ENCODE peak calls at places on chromosomes 13 and 19, in six cellular contexts. I is CD8-positive, alpha-beta T cell; O is AG04450; U is body of pancreas; L is CD4-positive, alpha-beta T cell; D is pancreas. J is an unnamed sample. For H3K9me3 and H3K27me3, the result is how much of the 10 kb centered on the place peaks cover.

GRCh38 chr19:12139309-12139708 is 841 bp downstream of the ZNF20 start:
- DNase-seq in U (no peak), D (no peak), O (no peak), L (no peak), I (no peak), J (no peak)

GRCh38 chr13:79560954-79561353 is 80.0 kb downstream of the NDFIP2 start:
- DNase-seq in U (no peak), L (no peak), O (no peak), I (no peak), D (peak), J (no peak)

GRCh38 chr19:57558525-57558924 is 1.1 kb downstream of the ZNF550 start:
- DNase-seq in D (no peak), O (no peak), L (no peak), U (no peak), I (peak), J (no peak)

GRCh38 chr13:109275848-109276247 is 510.5 kb downstream of the IRS2 start:
- DNase-seq in D (no peak), U (peak), I (no peak), L (no peak), O (no peak), J (no peak)

GRCh38 chr13:76231522-76232167 is 595.5 kb downstream of the LMO7 start:
- DNase-seq in I (no peak), O (no peak), U (no peak), D (no peak), L (no peak), J (peak)

GRCh38 chr19:42076375-42076944 is 494 bp downstream of the ZNF574 start:
- DNase-seq in U (no peak), O (no peak), D (peak), L (peak), I (no peak), J (no peak)

GRCh38 chr13:27383104-27383921 is 41.1 kb upstream of the GTF3A start:
- DNase-seq in I (no peak), U (peak), D (no peak), L (no peak), O (no peak), J (no peak)

GRCh38 chr19:33905937-33906577 is 109.4 kb downstream of the KCTD15 start:
- DNase-seq in D (peak), O (no peak), U (peak), L (no peak), I (no peak), J (no peak)

GRCh38 chr13:110047511-110047910 is 259.4 kb downstream of the COL4A1 start:
- DNase-seq in D (peak), I (no peak), O (peak), L (no peak), U (peak), J (no peak)

GRCh38 chr13:99468971-99469545 is 32.2 kb upstream of the TM9SF2 start:
- DNase-seq in L (no peak), I (no peak), U (no peak), D (no peak), O (no peak), J (no peak)

GRCh38 chr13:111210488-111210887 is 95.4 kb downstream of the ARHGEF7 start:
- DNase-seq in D (no peak), I (no peak), L (no peak), O (peak), U (peak), J (peak)

GRCh38 chr19:49567722-49568454 is 12.5 kb downstream of the NOSIP start:
- DNase-seq in L (peak), I (peak), O (no peak), D (no peak), U (no peak), J (no peak)

GRCh38 chr13:102132896-102133295 is 269.0 kb downstream of the FGF14 start:
- DNase-seq in U (no peak), O (no peak), D (no peak), L (no peak), I (no peak), J (no peak)

GRCh38 chr19:5738423-5738822 is 18.0 kb downstream of the CATSPERD start:
- DNase-seq in O (no peak), I (no peak), L (no peak), D (no peak), U (no peak), J (no peak)

GRCh38 chr19:45471116-45471865 is 3.5 kb downstream of the FOSB start:
- DNase-seq in O (no peak), L (no peak), I (no peak), D (no peak), U (peak), J (no peak)

GRCh38 chr13:73929287-73929932 is 204.8 kb downstream of the KLF12 start:
- DNase-seq in D (no peak), U (no peak), L (no peak), I (no peak), O (no peak), J (no peak)

GRCh38 chr13:99278199-99278598 is 20.0 kb upstream of the GPR18 start:
- DNase-seq in I (no peak), U (no peak), L (no peak), O (no peak), D (no peak), J (no peak)

GRCh38 chr13:34224877-34225276 is 406.9 kb downstream of the RFC3 start:
- DNase-seq in O (no peak), D (no peak), L (no peak), U (peak), I (no peak), J (no peak)

GRCh38 chr19:6772028-6772865 is at the start of gene VAV1:
- DNase-seq in O (no peak), L (peak), D (no peak), U (no peak), I (peak), J (no peak)

GRCh38 chr19:46180701-46181385 is 32.8 kb downstream of the IGFL2 start:
- DNase-seq in D (no peak), O (no peak), U (no peak), L (no peak), I (no peak), J (no peak)

GRCh38 chr19:28694812-28695211 is 518.1 kb downstream of the UQCRFS1 start:
- DNase-seq in I (no peak), D (no peak), L (no peak), U (no peak), O (no peak), J (no peak)

GRCh38 chr19:22199171-22199570 is 2.4 kb upstream of the ZNF676 start:
- DNase-seq in I (no peak), L (no peak), D (no peak), U (no peak), O (no peak), J (no peak)

GRCh38 chr19:38247734-38248268 is 8.4 kb downstream of the PPP1R14A start:
- DNase-seq in U (no peak), L (no peak), D (no peak), I (no peak), O (no peak), J (no peak)

GRCh38 chr13:75347925-75348324 is 134.0 kb downstream of the TBC1D4 start:
- DNase-seq in O (no peak), U (no peak), I (no peak), D (no peak), L (no peak), J (no peak)

GRCh38 chr19:54792814-54793213 is 10.6 kb upstream of the KIR2DL4 start:
- DNase-seq in L (no peak), I (no peak), D (no peak), O (no peak), U (no peak), J (no peak)

GRCh38 chr19:11530432-11530831 is 1.5 kb upstream of the ECSIT start:
- DNase-seq in D (peak), U (peak), O (peak), L (no peak), I (no peak), J (peak)

GRCh38 chr13:41139296-41139966 is 6.8 kb upstream of the KBTBD6 start:
- DNase-seq in O (peak), D (no peak), I (no peak), L (no peak), U (no peak), J (no peak)

GRCh38 chr13:23703241-23703640 is 133.0 kb downstream of the TNFRSF19 start:
- DNase-seq in L (no peak), U (peak), D (no peak), O (no peak), I (no peak), J (no peak)

DNA sequence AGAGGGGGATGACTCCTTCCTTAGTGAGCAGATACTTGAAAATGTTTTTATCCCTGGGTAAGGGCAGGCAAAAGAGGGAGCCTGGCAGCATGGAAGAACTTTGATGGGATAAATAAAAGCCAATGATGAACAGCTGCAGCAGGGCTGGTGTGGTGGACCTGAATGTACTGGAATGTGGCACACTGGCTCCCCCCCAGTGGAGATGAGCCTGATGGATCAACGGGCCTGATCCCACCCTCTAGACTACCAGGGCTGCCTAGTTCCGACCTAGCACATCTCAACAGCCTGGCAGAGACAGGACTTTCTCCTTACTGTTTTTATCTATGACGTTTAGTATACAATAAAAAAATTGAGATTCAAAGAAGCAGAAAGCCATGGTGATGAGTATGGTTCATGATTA is 20.5 kb downstream of the NLRP11 start:
- DNase-seq in O (no peak), L (no peak), D (no peak), I (no peak), U (no peak), J (no peak)
- H3K9me3 ChIP-seq in O (under half), L (under half), D (under half), I (under half), U (under half), J (under half)

GRCh38 chr13:94987081-94987480 is 274.7 kb upstream of the SOX21 start:
- DNase-seq in D (no peak), U (no peak), L (no peak), I (no peak), O (no peak), J (no peak)

GRCh38 chr13:94987869-94988268 is 275.5 kb upstream of the SOX21 start:
- DNase-seq in L (no peak), D (no peak), I (no peak), O (no peak), U (no peak), J (no peak)

GRCh38 chr13:94988654-94989053 is 276.3 kb upstream of the SOX21 start:
- DNase-seq in L (no peak), I (no peak), U (no peak), O (no peak), D (no peak), J (no peak)

DNA sequence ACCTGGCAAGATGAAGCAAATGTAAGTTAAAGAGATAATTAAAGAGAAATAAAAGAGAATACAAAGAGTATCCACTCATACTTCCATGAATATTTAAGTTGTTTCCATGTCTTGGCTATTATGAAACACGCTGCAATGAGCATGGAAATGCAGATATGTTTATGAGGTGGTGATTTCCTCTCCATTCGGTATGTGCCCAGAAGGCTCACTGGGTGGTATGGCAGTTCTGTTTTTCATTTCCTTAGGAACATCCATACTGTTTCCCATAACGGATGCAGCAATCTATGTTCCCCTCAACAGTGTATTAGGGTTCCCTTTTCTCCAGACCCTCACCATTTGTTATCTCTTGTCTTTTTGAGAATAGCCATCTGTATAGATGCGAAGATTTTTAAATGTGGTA is 272.6 kb upstream of the SOX21 start:
- DNase-seq in O (no peak), U (no peak), D (no peak), I (no peak), L (no peak), J (no peak)
- H3K27me3 ChIP-seq in O (under half), U (under half), D (under half), I (under half), L (under half), J (under half)

DNA sequence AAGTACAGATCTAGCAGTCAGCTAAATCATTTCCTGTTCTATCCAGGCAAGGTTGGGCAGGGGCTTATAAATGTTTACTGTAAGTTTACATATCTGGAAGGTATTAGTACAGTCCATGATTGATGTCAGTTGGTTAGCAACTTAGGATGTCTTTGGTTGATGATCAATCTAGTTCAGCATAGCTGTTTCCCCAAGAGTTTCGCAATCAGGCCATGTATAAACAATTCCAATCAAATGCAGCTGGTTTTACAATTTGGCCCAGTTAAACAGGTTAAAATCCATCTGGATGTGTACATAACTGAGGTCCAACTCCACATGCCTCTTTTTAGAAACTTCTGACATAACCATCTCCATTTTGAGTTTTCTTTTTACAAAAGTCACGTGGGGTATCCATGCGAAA is 6.9 kb downstream of the ZNF221 start:
- DNase-seq in U (no peak), L (no peak), I (no peak), O (peak), D (no peak), J (no peak)
- H3K9me3 ChIP-seq in U (under half), L (under half), I (under half), O (under half), D (under half), J (under half)

GRCh38 chr19:1762243-1763140 is 9.2 kb downstream of the ONECUT3 start:
- DNase-seq in U (no peak), D (peak), I (no peak), O (no peak), L (no peak), J (no peak)
- H3K27me3 ChIP-seq in U (under half), D (under half), I (under half), O (half or more), L (half or more), J (under half)

GRCh38 chr19:36805364-36805763 is 32.8 kb upstream of the ZNF850 start:
- DNase-seq in U (no peak), O (no peak), D (no peak), I (no peak), L (no peak), J (no peak)
- H3K9me3 ChIP-seq in U (under half), O (half or more), D (under half), I (under half), L (half or more), J (under half)

GRCh38 chr13:31198524-31198923 is 1.3 kb upstream of the B3GLCT start:
- DNase-seq in O (no peak), L (no peak), I (no peak), U (no peak), D (no peak), J (no peak)

GRCh38 chr13:31199849-31200635 is at the start of gene B3GLCT:
- DNase-seq in U (peak), I (peak), O (peak), L (peak), D (peak), J (peak)

GRCh38 chr13:31199527-31199848 is 287 bp upstream of the B3GLCT start:
- DNase-seq in O (no peak), L (no peak), I (no peak), U (no peak), D (no peak), J (no peak)

GRCh38 chr13:31201341-31202024 is 1.7 kb downstream of the B3GLCT start:
- DNase-seq in U (peak), D (no peak), O (no peak), L (no peak), I (no peak), J (no peak)

DNA sequence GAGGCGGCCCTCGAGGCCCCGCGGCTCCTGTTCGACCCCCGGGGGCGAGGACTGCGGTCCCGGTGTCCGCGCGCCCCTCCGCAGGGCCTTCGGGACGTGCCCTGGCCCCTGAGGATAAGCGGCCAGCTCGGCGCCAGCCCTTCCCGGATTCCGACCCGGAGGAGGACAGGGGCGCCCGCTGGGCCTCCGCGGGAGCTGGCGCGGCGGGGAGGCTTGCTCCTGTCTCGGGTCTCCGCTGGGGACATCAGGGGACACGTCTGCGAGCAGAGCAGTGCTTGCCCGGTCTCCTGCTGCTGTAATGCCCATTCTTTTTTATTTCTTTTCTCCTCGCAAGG is 828 bp downstream of the B3GLCT start:
- DNase-seq in I (no peak), U (peak), L (peak), D (peak), O (no peak), J (peak)
- H3K27me3 ChIP-seq in I (under half), U (under half), L (under half), D (under half), O (under half), J (under half)

J was measured in SJCRH30.